ENCODE peak calls at places on chromosomes 12 and 14, in six cellular contexts. A, E, O, J, L and W are unnamed samples.

GRCh38 chr12:10771132-10771733 is 31.2 kb downstream of the TAS2R7 start:
- DNase-seq in A (peak; percentile 32), E (no peak), O (peak; percentile 23), J (no peak), L (no peak), W (no peak)

GRCh38 chr14:96177766-96178377 is 26.8 kb upstream of the BDKRB2 start:
- DNase-seq in A (peak; percentile 44), E (no peak), O (no peak), J (no peak), L (no peak), W (no peak)

GRCh38 chr12:46663297-46663696 is 162.5 kb downstream of the SLC38A4 start:
- DNase-seq in A (no peak), E (no peak), O (no peak), J (no peak), L (no peak), W (no peak)

GRCh38 chr12:5798242-5799015 is 146.6 kb downstream of the ANO2 start:
- DNase-seq in A (no peak), E (no peak), O (no peak), J (no peak), L (no peak), W (no peak)

GRCh38 chr14:54942913-54943312 is 40.3 kb upstream of the GCH1 start:
- DNase-seq in A (no peak), E (no peak), O (no peak), J (no peak), L (no peak), W (no peak)

GRCh38 chr12:18752280-18752920 is 14.5 kb downstream of the CAPZA3 start:
- DNase-seq in A (peak; percentile 27), E (no peak), O (peak; percentile 86), J (peak; percentile 39), L (no peak), W (peak; percentile 18)

GRCh38 chr14:31937730-31938346 is 139.3 kb upstream of the ARHGAP5 start:
- DNase-seq in A (peak; percentile 83), E (peak; percentile 82), O (peak; percentile 93), J (peak; percentile 26), L (peak; percentile 20), W (no peak)

GRCh38 chr12:51839310-51839943 is 9.1 kb downstream of the FIGNL2 start:
- DNase-seq in A (no peak), E (no peak), O (no peak), J (no peak), L (no peak), W (no peak)

GRCh38 chr12:9034095-9034494 is 44.7 kb downstream of the KLRG1 start:
- DNase-seq in A (no peak), E (no peak), O (no peak), J (no peak), L (no peak), W (no peak)

GRCh38 chr14:32571995-32572866 is 243.1 kb downstream of the AKAP6 start:
- DNase-seq in A (peak; percentile 42), E (no peak), O (no peak), J (no peak), L (no peak), W (no peak)

GRCh38 chr12:112900298-112901145 is 6.2 kb upstream of the OAS1 start:
- DNase-seq in A (peak; percentile 67), E (peak; percentile 21), O (peak; percentile 55), J (no peak), L (no peak), W (peak; percentile 33)

GRCh38 chr12:32183646-32184045 is 77.0 kb downstream of the BICD1 start:
- DNase-seq in A (no peak), E (no peak), O (peak; percentile 27), J (no peak), L (no peak), W (no peak)

GRCh38 chr14:81164167-81164774 is 56.5 kb downstream of the GTF2A1 start:
- DNase-seq in A (peak; percentile 73), E (peak; percentile 37), O (peak; percentile 73), J (no peak), L (no peak), W (peak; percentile 63)

GRCh38 chr12:109863961-109864712 is 16.2 kb downstream of the GLTP start:
- DNase-seq in A (peak; percentile 40), E (peak; percentile 68), O (peak; percentile 26), J (no peak), L (peak; percentile 83), W (no peak)

GRCh38 chr12:99810718-99811593 is 163.4 kb downstream of the GARIN6 start:
- DNase-seq in A (peak; percentile 16), E (no peak), O (peak; percentile 22), J (no peak), L (peak; percentile 25), W (no peak)

GRCh38 chr14:100955201-100955600 is 51.7 kb upstream of the RTL1 start:
- DNase-seq in A (no peak), E (no peak), O (peak; percentile 56), J (no peak), L (no peak), W (no peak)

GRCh38 chr12:10235761-10236631 is 23.3 kb downstream of the GABARAPL1 start:
- DNase-seq in A (peak; percentile 59), E (peak; percentile 37), O (peak; percentile 20), J (no peak), L (peak; percentile 22), W (peak; percentile 29)